ENCODE peak calls at places on chromosomes 13 and 19, in eight cellular contexts. One of them, this sample, is unnamed.

GRCh38 chr13:71242191-71242590 is 624.8 kb downstream of the DACH1 start:
- DNase-seq in psoas muscle: no peak
- DNase-seq in lower lobe of right lung: peak
- DNase-seq in GM23338: no peak
- DNase-seq in tibial artery: no peak
- DNase-seq in IMR-90: no peak
- DNase-seq in breast epithelium: no peak
- DNase-seq in tibial nerve: no peak
- DNase-seq in this sample: no peak

GRCh38 chr13:46478641-46479040 is 74.3 kb upstream of the LRCH1 start:
- DNase-seq in tibial nerve: no peak
- DNase-seq in tibial artery: no peak
- DNase-seq in GM23338: no peak
- DNase-seq in breast epithelium: no peak
- DNase-seq in lower lobe of right lung: no peak
- DNase-seq in IMR-90: no peak
- DNase-seq in psoas muscle: no peak
- DNase-seq in this sample: no peak

GRCh38 chr13:79402679-79403078 is 3.4 kb downstream of the RBM26 start:
- DNase-seq in psoas muscle: no peak
- DNase-seq in tibial nerve: no peak
- DNase-seq in GM23338: no peak
- DNase-seq in IMR-90: no peak
- DNase-seq in tibial artery: no peak
- DNase-seq in breast epithelium: no peak
- DNase-seq in lower lobe of right lung: no peak
- DNase-seq in this sample: no peak

GRCh38 chr13:50509771-50510441 is 333.6 kb downstream of the DLEU7 start:
- DNase-seq in breast epithelium: no peak
- DNase-seq in IMR-90: peak
- DNase-seq in GM23338: no peak
- DNase-seq in tibial artery: no peak
- DNase-seq in lower lobe of right lung: no peak
- DNase-seq in tibial nerve: no peak
- DNase-seq in psoas muscle: no peak
- DNase-seq in this sample: no peak

GRCh38 chr19:52286256-52286655 is 10.7 kb upstream of the ZNF480 start:
- DNase-seq in psoas muscle: no peak
- DNase-seq in breast epithelium: no peak
- DNase-seq in IMR-90: no peak
- DNase-seq in tibial artery: no peak
- DNase-seq in tibial nerve: no peak
- DNase-seq in lower lobe of right lung: no peak
- DNase-seq in GM23338: no peak
- DNase-seq in this sample: no peak

GRCh38 chr13:46057251-46058015 is 4.9 kb upstream of the ZC3H13 start:
- DNase-seq in tibial nerve: no peak
- DNase-seq in lower lobe of right lung: no peak
- DNase-seq in breast epithelium: peak
- DNase-seq in GM23338: no peak
- DNase-seq in tibial artery: no peak
- DNase-seq in IMR-90: peak
- DNase-seq in psoas muscle: no peak
- DNase-seq in this sample: no peak

GRCh38 chr19:4969772-4970531 is 1.0 kb downstream of the KDM4B start:
- DNase-seq in psoas muscle: no peak
- DNase-seq in GM23338: peak
- DNase-seq in lower lobe of right lung: no peak
- DNase-seq in tibial artery: no peak
- DNase-seq in breast epithelium: no peak
- DNase-seq in IMR-90: no peak
- DNase-seq in tibial nerve: no peak
- DNase-seq in this sample: no peak

GRCh38 chr13:50588736-50589135 is 254.8 kb downstream of the DLEU7 start:
- DNase-seq in tibial nerve: no peak
- DNase-seq in tibial artery: no peak
- DNase-seq in IMR-90: no peak
- DNase-seq in GM23338: no peak
- DNase-seq in breast epithelium: no peak
- DNase-seq in psoas muscle: no peak
- DNase-seq in lower lobe of right lung: no peak
- DNase-seq in this sample: no peak

GRCh38 chr13:43054803-43055802 is 31.7 kb downstream of the DNAJC15 start:
- DNase-seq in tibial artery: no peak
- DNase-seq in psoas muscle: no peak
- DNase-seq in lower lobe of right lung: no peak
- DNase-seq in GM23338: peak
- DNase-seq in tibial nerve: no peak
- DNase-seq in IMR-90: peak
- DNase-seq in breast epithelium: no peak
- DNase-seq in this sample: no peak

GRCh38 chr19:18478545-18479311 is 40.8 kb upstream of the ISYNA1 start:
- DNase-seq in breast epithelium: peak
- DNase-seq in lower lobe of right lung: peak
- DNase-seq in tibial nerve: peak
- DNase-seq in GM23338: no peak
- DNase-seq in IMR-90: peak
- DNase-seq in psoas muscle: peak
- DNase-seq in tibial artery: peak
- DNase-seq in this sample: peak

GRCh38 chr19:42216653-42217521 is 590 bp downstream of the DEDD2 start:
- DNase-seq in tibial artery: no peak
- DNase-seq in lower lobe of right lung: peak
- DNase-seq in GM23338: peak
- DNase-seq in IMR-90: peak
- DNase-seq in tibial nerve: no peak
- DNase-seq in breast epithelium: peak
- DNase-seq in psoas muscle: peak
- DNase-seq in this sample: no peak

GRCh38 chr13:31476266-31476665 is 263.1 kb upstream of the RXFP2 start:
- DNase-seq in tibial nerve: no peak
- DNase-seq in psoas muscle: no peak
- DNase-seq in GM23338: peak
- DNase-seq in tibial artery: no peak
- DNase-seq in lower lobe of right lung: no peak
- DNase-seq in breast epithelium: no peak
- DNase-seq in IMR-90: peak
- DNase-seq in this sample: no peak

GRCh38 chr19:33395561-33396550 is 22.3 kb downstream of the CEBPG start:
- DNase-seq in lower lobe of right lung: peak
- DNase-seq in tibial nerve: peak
- DNase-seq in tibial artery: peak
- DNase-seq in GM23338: no peak
- DNase-seq in IMR-90: peak
- DNase-seq in psoas muscle: peak
- DNase-seq in breast epithelium: no peak
- DNase-seq in this sample: no peak

GRCh38 chr13:63408227-63409202 is 1992.9 kb upstream of the PCDH20 start:
- DNase-seq in breast epithelium: no peak
- DNase-seq in tibial artery: no peak
- DNase-seq in psoas muscle: no peak
- DNase-seq in IMR-90: peak
- DNase-seq in tibial nerve: no peak
- DNase-seq in lower lobe of right lung: no peak
- DNase-seq in GM23338: peak
- DNase-seq in this sample: no peak

GRCh38 chr19:6828698-6829633 is 56.5 kb downstream of the VAV1 start:
- DNase-seq in lower lobe of right lung: peak
- DNase-seq in GM23338: peak
- DNase-seq in tibial nerve: no peak
- DNase-seq in IMR-90: no peak
- DNase-seq in psoas muscle: no peak
- DNase-seq in breast epithelium: no peak
- DNase-seq in tibial artery: no peak
- DNase-seq in this sample: no peak

GRCh38 chr13:36850790-36851438 is 31.9 kb downstream of the RFXAP start:
- DNase-seq in psoas muscle: no peak
- DNase-seq in GM23338: peak
- DNase-seq in tibial artery: no peak
- DNase-seq in breast epithelium: no peak
- DNase-seq in lower lobe of right lung: no peak
- DNase-seq in tibial nerve: no peak
- DNase-seq in IMR-90: no peak
- DNase-seq in this sample: no peak

GRCh38 chr13:52600666-52601065 is 41.6 kb upstream of the HNRNPA1L2 start:
- DNase-seq in tibial nerve: no peak
- DNase-seq in GM23338: no peak
- DNase-seq in psoas muscle: no peak
- DNase-seq in breast epithelium: no peak
- DNase-seq in tibial artery: no peak
- DNase-seq in IMR-90: no peak
- DNase-seq in lower lobe of right lung: no peak
- DNase-seq in this sample: no peak
- H3K4me3 ChIP-seq in tibial nerve: peak
- H3K4me3 ChIP-seq in GM23338: peak
- H3K4me3 ChIP-seq in psoas muscle: peak
- H3K4me3 ChIP-seq in breast epithelium: peak
- H3K4me3 ChIP-seq in tibial artery: peak
- H3K4me3 ChIP-seq in IMR-90: peak
- H3K4me3 ChIP-seq in lower lobe of right lung: peak
- H3K4me3 ChIP-seq in this sample: peak

GRCh38 chr19:28941833-28942232 is 271.1 kb downstream of the UQCRFS1 start:
- DNase-seq in IMR-90: no peak
- DNase-seq in tibial artery: no peak
- DNase-seq in breast epithelium: no peak
- DNase-seq in lower lobe of right lung: no peak
- DNase-seq in GM23338: no peak
- DNase-seq in tibial nerve: no peak
- DNase-seq in psoas muscle: no peak
- DNase-seq in this sample: no peak

GRCh38 chr19:28949027-28949426 is 263.9 kb downstream of the UQCRFS1 start:
- DNase-seq in tibial nerve: no peak
- DNase-seq in lower lobe of right lung: no peak
- DNase-seq in IMR-90: no peak
- DNase-seq in psoas muscle: no peak
- DNase-seq in tibial artery: no peak
- DNase-seq in breast epithelium: no peak
- DNase-seq in GM23338: no peak
- DNase-seq in this sample: no peak

GRCh38 chr19:28940751-28941500 is 272.0 kb downstream of the UQCRFS1 start:
- DNase-seq in breast epithelium: no peak
- DNase-seq in IMR-90: peak
- DNase-seq in lower lobe of right lung: no peak
- DNase-seq in GM23338: no peak
- DNase-seq in tibial nerve: no peak
- DNase-seq in psoas muscle: no peak
- DNase-seq in tibial artery: no peak
- DNase-seq in this sample: no peak

GRCh38 chr19:28948531-28948930 is 264.4 kb downstream of the UQCRFS1 start:
- DNase-seq in breast epithelium: no peak
- DNase-seq in IMR-90: no peak
- DNase-seq in lower lobe of right lung: no peak
- DNase-seq in psoas muscle: no peak
- DNase-seq in GM23338: no peak
- DNase-seq in tibial artery: no peak
- DNase-seq in tibial nerve: no peak
- DNase-seq in this sample: no peak

GRCh38 chr19:28943651-28944050 is 269.3 kb downstream of the UQCRFS1 start:
- DNase-seq in tibial nerve: no peak
- DNase-seq in IMR-90: no peak
- DNase-seq in breast epithelium: no peak
- DNase-seq in GM23338: peak
- DNase-seq in tibial artery: no peak
- DNase-seq in lower lobe of right lung: no peak
- DNase-seq in psoas muscle: no peak
- DNase-seq in this sample: no peak
- TF ChIP-seq CTCF in tibial nerve: no peak
- TF ChIP-seq CTCF in IMR-90: no peak
- TF ChIP-seq CTCF in breast epithelium: no peak
- TF ChIP-seq CTCF in GM23338: peak
- TF ChIP-seq CTCF in tibial artery: no peak
- TF ChIP-seq CTCF in lower lobe of right lung: no peak
- TF ChIP-seq CTCF in psoas muscle: no peak
- TF ChIP-seq CTCF in this sample: no peak

GRCh38 chr19:40721936-40722661 is 5.2 kb downstream of the ITPKC start:
- DNase-seq in breast epithelium: peak
- DNase-seq in GM23338: no peak
- DNase-seq in tibial nerve: no peak
- DNase-seq in lower lobe of right lung: no peak
- DNase-seq in psoas muscle: no peak
- DNase-seq in tibial artery: no peak
- DNase-seq in IMR-90: peak
- DNase-seq in this sample: no peak

GRCh38 chr19:40726279-40726678 is 9.4 kb downstream of the ITPKC start:
- DNase-seq in psoas muscle: no peak
- DNase-seq in lower lobe of right lung: no peak
- DNase-seq in tibial artery: no peak
- DNase-seq in breast epithelium: no peak
- DNase-seq in tibial nerve: no peak
- DNase-seq in IMR-90: no peak
- DNase-seq in GM23338: no peak
- DNase-seq in this sample: no peak

GRCh38 chr19:40724848-40725247 is 7.9 kb downstream of the ITPKC start:
- DNase-seq in GM23338: no peak
- DNase-seq in tibial nerve: no peak
- DNase-seq in IMR-90: no peak
- DNase-seq in lower lobe of right lung: no peak
- DNase-seq in breast epithelium: no peak
- DNase-seq in psoas muscle: no peak
- DNase-seq in tibial artery: no peak
- DNase-seq in this sample: no peak

GRCh38 chr19:40724315-40724714 is 7.4 kb downstream of the ITPKC start:
- DNase-seq in IMR-90: no peak
- DNase-seq in lower lobe of right lung: no peak
- DNase-seq in breast epithelium: no peak
- DNase-seq in psoas muscle: no peak
- DNase-seq in GM23338: no peak
- DNase-seq in tibial artery: no peak
- DNase-seq in tibial nerve: no peak
- DNase-seq in this sample: no peak

DNA sequence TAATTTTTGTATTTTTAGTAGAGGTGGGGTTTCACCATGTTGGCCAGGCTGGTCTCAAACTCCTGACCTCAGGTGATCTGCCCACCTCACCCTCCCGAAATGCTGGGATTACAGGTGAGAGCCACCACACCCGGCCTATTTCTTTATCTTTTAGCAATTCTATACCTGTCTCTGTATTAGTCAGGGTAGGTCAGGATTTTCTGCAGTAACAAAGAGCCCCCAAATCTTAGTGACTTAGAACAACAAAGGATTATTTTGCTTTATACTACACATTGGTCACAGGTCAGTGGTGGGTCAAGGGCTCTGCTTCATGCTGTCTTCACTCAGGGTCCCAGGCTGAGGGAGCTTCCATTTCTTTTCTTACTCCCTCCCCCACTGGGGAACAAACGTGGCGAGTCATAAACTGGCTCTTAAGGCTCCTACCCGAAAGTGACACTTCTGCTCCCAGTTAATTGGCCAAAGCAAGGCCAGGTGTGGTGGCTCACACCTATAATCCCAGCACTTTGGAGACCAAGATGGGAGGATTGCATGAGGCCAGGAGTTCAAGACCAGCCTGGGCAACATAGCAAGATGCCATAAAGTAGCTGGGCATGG is 6.8 kb downstream of the ITPKC start:
- DNase-seq in breast epithelium: no peak
- DNase-seq in lower lobe of right lung: no peak
- DNase-seq in GM23338: no peak
- DNase-seq in tibial artery: no peak
- DNase-seq in tibial nerve: no peak
- DNase-seq in IMR-90: no peak
- DNase-seq in psoas muscle: no peak
- DNase-seq in this sample: no peak
- H3K27ac ChIP-seq in breast epithelium: no peak
- H3K27ac ChIP-seq in lower lobe of right lung: no peak
- H3K27ac ChIP-seq in GM23338: no peak
- H3K27ac ChIP-seq in tibial artery: no peak
- H3K27ac ChIP-seq in tibial nerve: no peak
- H3K27ac ChIP-seq in IMR-90: no peak
- H3K27ac ChIP-seq in psoas muscle: no peak
- H3K27ac ChIP-seq in this sample: no peak

GRCh38 chr19:23528376-23528775 is 133.1 kb upstream of the ZNF91 start:
- DNase-seq in breast epithelium: no peak
- DNase-seq in GM23338: no peak
- DNase-seq in tibial nerve: no peak
- DNase-seq in tibial artery: no peak
- DNase-seq in lower lobe of right lung: no peak
- DNase-seq in psoas muscle: no peak
- DNase-seq in IMR-90: no peak
- DNase-seq in this sample: no peak
- H3K4me3 ChIP-seq in breast epithelium: no peak
- H3K4me3 ChIP-seq in GM23338: no peak
- H3K4me3 ChIP-seq in tibial nerve: no peak
- H3K4me3 ChIP-seq in tibial artery: no peak
- H3K4me3 ChIP-seq in lower lobe of right lung: no peak
- H3K4me3 ChIP-seq in psoas muscle: no peak
- H3K4me3 ChIP-seq in IMR-90: no peak
- H3K4me3 ChIP-seq in this sample: no peak

This sample was measured in thoracic aorta.